ENCODE peak calls at places on chromosome X, in ten cellular contexts. One of them, this sample, is unnamed.

GRCh38 chrX:64218023-64218422 is 12.4 kb downstream of the ASB12 start:
- DNase-seq in prostate gland: no peak
- DNase-seq in esophagus muscularis mucosa: peak; percentile 14
- DNase-seq in GM12892: no peak
- DNase-seq in breast epithelium: no peak
- DNase-seq in transverse colon: no peak
- DNase-seq in GM12891: no peak
- DNase-seq in HCT116: no peak
- DNase-seq in stomach: no peak
- DNase-seq in H1: no peak
- DNase-seq in this sample: no peak

GRCh38 chrX:41452972-41453371 is 5.8 kb downstream of the NYX start:
- DNase-seq in GM12892: no peak
- DNase-seq in transverse colon: no peak
- DNase-seq in GM12891: no peak
- DNase-seq in prostate gland: no peak
- DNase-seq in stomach: no peak
- DNase-seq in HCT116: no peak
- DNase-seq in H1: no peak
- DNase-seq in breast epithelium: no peak
- DNase-seq in esophagus muscularis mucosa: no peak
- DNase-seq in this sample: peak; percentile 28

GRCh38 chrX:119398974-119399771 is at the start of gene SLC25A43:
- DNase-seq in transverse colon: peak; percentile 57
- DNase-seq in GM12892: peak; percentile 69
- DNase-seq in breast epithelium: no peak
- DNase-seq in stomach: peak; percentile 49
- DNase-seq in HCT116: no peak
- DNase-seq in esophagus muscularis mucosa: no peak
- DNase-seq in GM12891: peak; percentile 65
- DNase-seq in H1: peak; percentile 57
- DNase-seq in prostate gland: no peak
- DNase-seq in this sample: peak; percentile 87

GRCh38 chrX:24090300-24091200 is 35.8 kb downstream of the EIF2S3 start:
- DNase-seq in esophagus muscularis mucosa: no peak
- DNase-seq in GM12892: no peak
- DNase-seq in breast epithelium: no peak
- DNase-seq in GM12891: no peak
- DNase-seq in prostate gland: no peak
- DNase-seq in transverse colon: no peak
- DNase-seq in HCT116: no peak
- DNase-seq in stomach: no peak
- DNase-seq in H1: no peak
- DNase-seq in this sample: no peak

GRCh38 chrX:150759568-150760416 is 66.6 kb downstream of the MTMR1 start:
- DNase-seq in transverse colon: no peak
- DNase-seq in esophagus muscularis mucosa: no peak
- DNase-seq in stomach: no peak
- DNase-seq in prostate gland: no peak
- DNase-seq in GM12891: no peak
- DNase-seq in breast epithelium: no peak
- DNase-seq in GM12892: no peak
- DNase-seq in HCT116: no peak
- DNase-seq in H1: no peak
- DNase-seq in this sample: no peak

GRCh38 chrX:103584606-103585005 is 709 bp upstream of the TCEAL4 start:
- DNase-seq in GM12892: no peak
- DNase-seq in esophagus muscularis mucosa: no peak
- DNase-seq in stomach: no peak
- DNase-seq in transverse colon: no peak
- DNase-seq in breast epithelium: no peak
- DNase-seq in HCT116: no peak
- DNase-seq in prostate gland: no peak
- DNase-seq in H1: no peak
- DNase-seq in GM12891: no peak
- DNase-seq in this sample: no peak

GRCh38 chrX:106707771-106708454 is 18.6 kb upstream of the RNF128 start:
- DNase-seq in transverse colon: no peak
- DNase-seq in GM12892: no peak
- DNase-seq in esophagus muscularis mucosa: no peak
- DNase-seq in GM12891: no peak
- DNase-seq in HCT116: peak; percentile 79
- DNase-seq in breast epithelium: no peak
- DNase-seq in H1: no peak
- DNase-seq in stomach: no peak
- DNase-seq in prostate gland: no peak
- DNase-seq in this sample: no peak

GRCh38 chrX:40262641-40263560 is 165.1 kb upstream of the BCOR start:
- DNase-seq in HCT116: peak; percentile 7
- DNase-seq in GM12891: no peak
- DNase-seq in prostate gland: no peak
- DNase-seq in breast epithelium: no peak
- DNase-seq in H1: no peak
- DNase-seq in GM12892: no peak
- DNase-seq in transverse colon: no peak
- DNase-seq in esophagus muscularis mucosa: no peak
- DNase-seq in stomach: no peak
- DNase-seq in this sample: peak; percentile 64

GRCh38 chrX:2691543-2692220 is 587 bp downstream of the CD99 start:
- DNase-seq in H1: no peak
- DNase-seq in breast epithelium: no peak
- DNase-seq in esophagus muscularis mucosa: no peak
- DNase-seq in stomach: peak; percentile 29
- DNase-seq in GM12891: no peak
- DNase-seq in transverse colon: peak; percentile 41
- DNase-seq in GM12892: no peak
- DNase-seq in prostate gland: no peak
- DNase-seq in HCT116: no peak
- DNase-seq in this sample: peak; percentile 82

GRCh38 chrX:2692221-2693122 is 1.4 kb downstream of the CD99 start:
- DNase-seq in stomach: peak; percentile 44
- DNase-seq in esophagus muscularis mucosa: no peak
- DNase-seq in transverse colon: peak; percentile 27
- DNase-seq in H1: no peak
- DNase-seq in GM12891: no peak
- DNase-seq in prostate gland: no peak
- DNase-seq in HCT116: no peak
- DNase-seq in GM12892: no peak
- DNase-seq in breast epithelium: no peak
- DNase-seq in this sample: peak; percentile 84

GRCh38 chrX:2693123-2693438 is 2.0 kb downstream of the CD99 start:
- DNase-seq in H1: no peak
- DNase-seq in GM12891: no peak
- DNase-seq in GM12892: no peak
- DNase-seq in prostate gland: no peak
- DNase-seq in stomach: no peak
- DNase-seq in transverse colon: no peak
- DNase-seq in breast epithelium: no peak
- DNase-seq in esophagus muscularis mucosa: no peak
- DNase-seq in HCT116: no peak
- DNase-seq in this sample: peak; percentile 49

GRCh38 chrX:2690856-2691542 is at the start of gene CD99:
- DNase-seq in prostate gland: peak; percentile 88
- DNase-seq in GM12891: peak; percentile 92
- DNase-seq in stomach: peak; percentile 89
- DNase-seq in HCT116: no peak
- DNase-seq in GM12892: peak; percentile 88
- DNase-seq in transverse colon: peak; percentile 96
- DNase-seq in esophagus muscularis mucosa: peak; percentile 98
- DNase-seq in H1: peak; percentile 85
- DNase-seq in breast epithelium: peak; percentile 83
- DNase-seq in this sample: peak; percentile 97

GRCh38 chrX:2689773-2690666 is 1.1 kb upstream of the CD99 start:
- DNase-seq in H1: no peak
- DNase-seq in breast epithelium: no peak
- DNase-seq in transverse colon: peak; percentile 81
- DNase-seq in prostate gland: no peak
- DNase-seq in esophagus muscularis mucosa: no peak
- DNase-seq in GM12891: no peak
- DNase-seq in GM12892: no peak
- DNase-seq in HCT116: no peak
- DNase-seq in stomach: no peak
- DNase-seq in this sample: peak; percentile 84
- TF ChIP-seq POLR2A in H1: no peak
- TF ChIP-seq POLR2A in breast epithelium: no peak
- TF ChIP-seq POLR2A in transverse colon: peak; percentile 58
- TF ChIP-seq POLR2A in prostate gland: no peak
- TF ChIP-seq POLR2A in esophagus muscularis mucosa: no peak
- TF ChIP-seq POLR2A in GM12891: no peak
- TF ChIP-seq POLR2A in GM12892: no peak
- TF ChIP-seq POLR2A in HCT116: no peak
- TF ChIP-seq POLR2A in stomach: no peak
- TF ChIP-seq POLR2A in this sample: no peak

GRCh38 chrX:1391707-1392375 is at the start of gene SLC25A6:
- DNase-seq in stomach: peak; percentile 99
- DNase-seq in GM12891: peak; percentile 99
- DNase-seq in H1: peak; percentile 99
- DNase-seq in GM12892: peak; percentile 99
- DNase-seq in prostate gland: peak; percentile 99
- DNase-seq in transverse colon: peak; percentile 99
- DNase-seq in HCT116: peak; percentile 86
- DNase-seq in breast epithelium: peak; percentile 99
- DNase-seq in esophagus muscularis mucosa: peak; percentile 100
- DNase-seq in this sample: peak; percentile 100
- TF ChIP-seq POLR2AphosphoS5 in stomach: peak; percentile 84
- TF ChIP-seq POLR2AphosphoS5 in GM12891: peak; percentile 94
- TF ChIP-seq POLR2AphosphoS5 in H1: peak; percentile 88
- TF ChIP-seq POLR2AphosphoS5 in GM12892: peak; percentile 95
- TF ChIP-seq POLR2AphosphoS5 in prostate gland: peak; percentile 86
- TF ChIP-seq POLR2AphosphoS5 in transverse colon: peak; percentile 95
- TF ChIP-seq POLR2AphosphoS5 in HCT116: peak; percentile 65
- TF ChIP-seq POLR2AphosphoS5 in breast epithelium: peak; percentile 88
- TF ChIP-seq POLR2AphosphoS5 in esophagus muscularis mucosa: peak; percentile 97
- TF ChIP-seq POLR2AphosphoS5 in this sample: peak; percentile 94

GRCh38 chrX:371907-372306 is 14.8 kb downstream of the PPP2R3B start:
- DNase-seq in HCT116: no peak
- DNase-seq in GM12892: no peak
- DNase-seq in stomach: no peak
- DNase-seq in H1: no peak
- DNase-seq in transverse colon: no peak
- DNase-seq in esophagus muscularis mucosa: no peak
- DNase-seq in GM12891: no peak
- DNase-seq in prostate gland: no peak
- DNase-seq in breast epithelium: no peak
- DNase-seq in this sample: peak; percentile 31

GRCh38 chrX:370963-371745 is 15.6 kb downstream of the PPP2R3B start:
- DNase-seq in transverse colon: no peak
- DNase-seq in esophagus muscularis mucosa: no peak
- DNase-seq in GM12891: no peak
- DNase-seq in prostate gland: no peak
- DNase-seq in breast epithelium: no peak
- DNase-seq in HCT116: no peak
- DNase-seq in H1: no peak
- DNase-seq in GM12892: no peak
- DNase-seq in stomach: no peak
- DNase-seq in this sample: peak; percentile 56

GRCh38 chrX:368811-369562 is 17.7 kb downstream of the PPP2R3B start:
- DNase-seq in GM12892: no peak
- DNase-seq in H1: no peak
- DNase-seq in GM12891: no peak
- DNase-seq in HCT116: no peak
- DNase-seq in stomach: no peak
- DNase-seq in prostate gland: no peak
- DNase-seq in breast epithelium: no peak
- DNase-seq in esophagus muscularis mucosa: no peak
- DNase-seq in transverse colon: no peak
- DNase-seq in this sample: peak; percentile 53

GRCh38 chrX:369563-370101 is 17.1 kb downstream of the PPP2R3B start:
- DNase-seq in H1: no peak
- DNase-seq in GM12891: no peak
- DNase-seq in breast epithelium: no peak
- DNase-seq in esophagus muscularis mucosa: no peak
- DNase-seq in prostate gland: no peak
- DNase-seq in HCT116: no peak
- DNase-seq in stomach: no peak
- DNase-seq in GM12892: no peak
- DNase-seq in transverse colon: no peak
- DNase-seq in this sample: peak; percentile 60

DNA sequence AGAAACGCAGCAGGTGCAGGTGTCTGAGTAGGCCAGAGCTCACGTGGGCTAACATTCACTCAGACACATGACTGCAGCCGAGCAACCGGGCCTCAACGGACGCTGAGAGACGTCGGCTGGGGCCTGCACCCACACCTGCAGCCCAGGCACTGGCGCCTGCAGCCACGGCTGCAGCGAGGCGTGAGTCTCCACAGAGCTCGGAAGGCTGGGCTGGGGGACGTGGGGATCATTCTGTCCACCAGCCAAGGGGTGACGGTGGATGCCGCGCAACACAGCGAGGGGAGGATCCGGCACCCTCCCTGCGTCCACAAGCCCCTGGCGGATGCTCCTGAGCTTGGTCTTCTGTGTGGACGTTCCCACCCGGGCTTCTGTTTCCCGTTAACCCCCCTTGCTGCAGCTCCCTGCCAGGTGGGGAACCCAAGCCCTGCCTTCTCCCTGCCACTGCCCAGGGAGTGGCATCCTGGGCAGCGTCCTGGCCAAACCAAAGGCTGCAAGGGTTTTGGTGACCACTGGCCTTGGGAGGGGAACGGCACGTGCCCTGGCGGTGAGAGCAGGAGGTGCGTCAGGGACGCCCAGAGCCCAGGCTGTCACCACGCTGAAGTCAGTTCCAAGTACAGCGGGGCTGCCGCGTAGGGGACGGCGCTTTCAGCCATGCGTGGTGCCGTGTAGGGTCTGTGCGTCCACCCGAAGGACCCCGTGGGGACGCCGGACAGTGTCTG is 16.3 kb downstream of the PPP2R3B start:
- DNase-seq in transverse colon: no peak
- DNase-seq in stomach: no peak
- DNase-seq in esophagus muscularis mucosa: no peak
- DNase-seq in GM12891: no peak
- DNase-seq in HCT116: no peak
- DNase-seq in breast epithelium: no peak
- DNase-seq in prostate gland: no peak
- DNase-seq in H1: no peak
- DNase-seq in GM12892: no peak
- DNase-seq in this sample: peak; percentile 69
- TF ChIP-seq POLR2A in transverse colon: no peak
- TF ChIP-seq POLR2A in stomach: no peak
- TF ChIP-seq POLR2A in esophagus muscularis mucosa: no peak
- TF ChIP-seq POLR2A in GM12891: no peak
- TF ChIP-seq POLR2A in HCT116: no peak
- TF ChIP-seq POLR2A in breast epithelium: no peak
- TF ChIP-seq POLR2A in prostate gland: no peak
- TF ChIP-seq POLR2A in H1: no peak
- TF ChIP-seq POLR2A in GM12892: no peak
- TF ChIP-seq POLR2A in this sample: no peak

DNA sequence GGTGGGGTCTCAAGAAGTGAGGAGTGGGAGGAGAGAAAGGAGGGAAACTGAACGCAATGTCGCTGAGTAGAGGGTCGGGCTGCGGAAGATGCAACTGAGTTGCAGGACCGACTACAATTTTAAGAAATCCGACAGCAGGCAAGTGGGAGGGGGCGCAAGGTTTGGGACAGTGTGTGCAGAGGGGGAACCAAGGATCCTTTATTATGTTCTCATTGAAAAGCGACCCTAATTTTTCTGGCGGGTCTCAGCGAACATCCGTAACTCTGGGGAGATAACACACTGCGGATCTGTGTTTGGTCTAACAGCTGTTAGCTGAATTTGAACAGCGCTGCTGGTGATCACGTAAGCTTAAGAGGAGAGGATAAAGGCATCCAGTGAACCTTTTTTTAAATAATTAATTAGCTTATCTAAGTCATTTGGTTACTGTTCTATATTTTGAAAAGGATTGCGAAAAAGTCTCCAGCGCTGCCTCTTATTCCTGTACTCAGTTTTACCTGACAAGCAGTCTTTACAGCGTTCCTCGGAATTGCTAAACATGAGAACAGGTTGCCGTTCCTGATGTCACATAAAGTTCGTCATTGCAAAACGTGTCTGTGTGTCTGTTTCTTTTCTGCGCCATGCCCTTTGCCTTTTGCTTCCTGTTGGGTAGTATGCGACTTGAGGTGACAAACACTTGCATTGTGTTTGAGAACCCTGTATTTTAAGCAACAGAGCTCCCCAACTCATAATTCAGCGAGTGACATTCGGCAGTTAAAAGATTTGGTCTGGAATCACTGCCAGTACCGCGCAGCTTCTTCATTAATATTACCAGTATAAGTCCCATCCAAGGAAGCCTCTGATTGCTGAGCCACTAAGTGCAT is 1.3 kb downstream of the HTR2C start:
- DNase-seq in breast epithelium: no peak
- DNase-seq in H1: no peak
- DNase-seq in prostate gland: no peak
- DNase-seq in GM12892: no peak
- DNase-seq in esophagus muscularis mucosa: no peak
- DNase-seq in transverse colon: no peak
- DNase-seq in GM12891: no peak
- DNase-seq in HCT116: no peak
- DNase-seq in stomach: no peak
- DNase-seq in this sample: no peak
- TF ChIP-seq POLR2AphosphoS5 in breast epithelium: no peak
- TF ChIP-seq POLR2AphosphoS5 in H1: no peak
- TF ChIP-seq POLR2AphosphoS5 in prostate gland: no peak
- TF ChIP-seq POLR2AphosphoS5 in GM12892: no peak
- TF ChIP-seq POLR2AphosphoS5 in esophagus muscularis mucosa: no peak
- TF ChIP-seq POLR2AphosphoS5 in transverse colon: no peak
- TF ChIP-seq POLR2AphosphoS5 in GM12891: no peak
- TF ChIP-seq POLR2AphosphoS5 in HCT116: no peak
- TF ChIP-seq POLR2AphosphoS5 in stomach: no peak
- TF ChIP-seq POLR2AphosphoS5 in this sample: no peak

This sample was measured in spleen.